ENCODE peak calls at places on chromosomes 3 and 15, in six cellular contexts. One of them, this sample, is unnamed.

GRCh38 chr3:128665362-128666021 is 14.9 kb upstream of the RPN1 start:
- DNase-seq in uterus: no peak
- DNase-seq in NCI-H510A treated with DMSO at 0.1 percent for 48 hours: peak
- DNase-seq in T-helper 2 cell treated with Interferon-gamma antibody and Interleukin-4, amounts not matched to agents 5 μg/mL and 100 μg/mL, for 36 hours: no peak
- DNase-seq in K562: no peak
- DNase-seq in stimulated activated CD4-positive, alpha-beta T cell treated with anti-CD3 and anti-CD28 coated beads, TNF-alpha, amount 100 ng/mL, for 48 hours: no peak
- DNase-seq in this sample: no peak

GRCh38 chr3:164024786-164025185 is 1053.5 kb downstream of the SI start:
- DNase-seq in uterus: no peak
- DNase-seq in NCI-H510A treated with DMSO at 0.1 percent for 48 hours: no peak
- DNase-seq in T-helper 2 cell treated with Interferon-gamma antibody and Interleukin-4, amounts not matched to agents 5 μg/mL and 100 μg/mL, for 36 hours: no peak
- DNase-seq in K562: no peak
- DNase-seq in stimulated activated CD4-positive, alpha-beta T cell treated with anti-CD3 and anti-CD28 coated beads, TNF-alpha, amount 100 ng/mL, for 48 hours: no peak
- DNase-seq in this sample: no peak

GRCh38 chr15:62026707-62027565 is 33.3 kb downstream of the VPS13C start:
- DNase-seq in uterus: no peak
- DNase-seq in NCI-H510A treated with DMSO at 0.1 percent for 48 hours: no peak
- DNase-seq in T-helper 2 cell treated with Interferon-gamma antibody and Interleukin-4, amounts not matched to agents 5 μg/mL and 100 μg/mL, for 36 hours: no peak
- DNase-seq in K562: no peak
- DNase-seq in stimulated activated CD4-positive, alpha-beta T cell treated with anti-CD3 and anti-CD28 coated beads, TNF-alpha, amount 100 ng/mL, for 48 hours: no peak
- DNase-seq in this sample: no peak

GRCh38 chr15:55194246-55194645 is 2.5 kb downstream of the RSL24D1 start:
- DNase-seq in uterus: no peak
- DNase-seq in NCI-H510A treated with DMSO at 0.1 percent for 48 hours: no peak
- DNase-seq in T-helper 2 cell treated with Interferon-gamma antibody and Interleukin-4, amounts not matched to agents 5 μg/mL and 100 μg/mL, for 36 hours: no peak
- DNase-seq in K562: no peak
- DNase-seq in stimulated activated CD4-positive, alpha-beta T cell treated with anti-CD3 and anti-CD28 coated beads, TNF-alpha, amount 100 ng/mL, for 48 hours: no peak
- DNase-seq in this sample: no peak

GRCh38 chr3:66385066-66385465 is 115.8 kb downstream of the LRIG1 start:
- DNase-seq in uterus: no peak
- DNase-seq in NCI-H510A treated with DMSO at 0.1 percent for 48 hours: no peak
- DNase-seq in T-helper 2 cell treated with Interferon-gamma antibody and Interleukin-4, amounts not matched to agents 5 μg/mL and 100 μg/mL, for 36 hours: no peak
- DNase-seq in K562: no peak
- DNase-seq in stimulated activated CD4-positive, alpha-beta T cell treated with anti-CD3 and anti-CD28 coated beads, TNF-alpha, amount 100 ng/mL, for 48 hours: no peak
- DNase-seq in this sample: no peak

GRCh38 chr15:52191207-52191606 is at the start of gene GNB5:
- DNase-seq in uterus: no peak
- DNase-seq in NCI-H510A treated with DMSO at 0.1 percent for 48 hours: no peak
- DNase-seq in T-helper 2 cell treated with Interferon-gamma antibody and Interleukin-4, amounts not matched to agents 5 μg/mL and 100 μg/mL, for 36 hours: no peak
- DNase-seq in K562: no peak
- DNase-seq in stimulated activated CD4-positive, alpha-beta T cell treated with anti-CD3 and anti-CD28 coated beads, TNF-alpha, amount 100 ng/mL, for 48 hours: no peak
- DNase-seq in this sample: no peak

GRCh38 chr15:69802432-69802831 is 295.3 kb downstream of the TLE3 start:
- DNase-seq in uterus: no peak
- DNase-seq in NCI-H510A treated with DMSO at 0.1 percent for 48 hours: no peak
- DNase-seq in T-helper 2 cell treated with Interferon-gamma antibody and Interleukin-4, amounts not matched to agents 5 μg/mL and 100 μg/mL, for 36 hours: no peak
- DNase-seq in K562: no peak
- DNase-seq in stimulated activated CD4-positive, alpha-beta T cell treated with anti-CD3 and anti-CD28 coated beads, TNF-alpha, amount 100 ng/mL, for 48 hours: no peak
- DNase-seq in this sample: no peak

GRCh38 chr3:49199244-49199899 is 28.0 kb downstream of the KLHDC8B start:
- DNase-seq in uterus: peak
- DNase-seq in NCI-H510A treated with DMSO at 0.1 percent for 48 hours: no peak
- DNase-seq in T-helper 2 cell treated with Interferon-gamma antibody and Interleukin-4, amounts not matched to agents 5 μg/mL and 100 μg/mL, for 36 hours: no peak
- DNase-seq in K562: no peak
- DNase-seq in stimulated activated CD4-positive, alpha-beta T cell treated with anti-CD3 and anti-CD28 coated beads, TNF-alpha, amount 100 ng/mL, for 48 hours: no peak
- DNase-seq in this sample: no peak

GRCh38 chr3:54213910-54214309 is 91.6 kb downstream of the CACNA2D3 start:
- DNase-seq in uterus: no peak
- DNase-seq in NCI-H510A treated with DMSO at 0.1 percent for 48 hours: no peak
- DNase-seq in T-helper 2 cell treated with Interferon-gamma antibody and Interleukin-4, amounts not matched to agents 5 μg/mL and 100 μg/mL, for 36 hours: no peak
- DNase-seq in K562: no peak
- DNase-seq in stimulated activated CD4-positive, alpha-beta T cell treated with anti-CD3 and anti-CD28 coated beads, TNF-alpha, amount 100 ng/mL, for 48 hours: no peak
- DNase-seq in this sample: no peak

GRCh38 chr3:119120480-119120879 is 25.5 kb upstream of the TEX55 start:
- DNase-seq in uterus: no peak
- DNase-seq in NCI-H510A treated with DMSO at 0.1 percent for 48 hours: no peak
- DNase-seq in T-helper 2 cell treated with Interferon-gamma antibody and Interleukin-4, amounts not matched to agents 5 μg/mL and 100 μg/mL, for 36 hours: no peak
- DNase-seq in K562: no peak
- DNase-seq in stimulated activated CD4-positive, alpha-beta T cell treated with anti-CD3 and anti-CD28 coated beads, TNF-alpha, amount 100 ng/mL, for 48 hours: no peak
- DNase-seq in this sample: no peak

GRCh38 chr3:32384938-32385337 is 6.7 kb upstream of the CMTM7 start:
- DNase-seq in uterus: no peak
- DNase-seq in NCI-H510A treated with DMSO at 0.1 percent for 48 hours: no peak
- DNase-seq in T-helper 2 cell treated with Interferon-gamma antibody and Interleukin-4, amounts not matched to agents 5 μg/mL and 100 μg/mL, for 36 hours: no peak
- DNase-seq in K562: no peak
- DNase-seq in stimulated activated CD4-positive, alpha-beta T cell treated with anti-CD3 and anti-CD28 coated beads, TNF-alpha, amount 100 ng/mL, for 48 hours: no peak
- DNase-seq in this sample: no peak

GRCh38 chr3:64022451-64023186 is 675 bp downstream of the PSMD6 start:
- DNase-seq in uterus: no peak
- DNase-seq in NCI-H510A treated with DMSO at 0.1 percent for 48 hours: no peak
- DNase-seq in T-helper 2 cell treated with Interferon-gamma antibody and Interleukin-4, amounts not matched to agents 5 μg/mL and 100 μg/mL, for 36 hours: peak
- DNase-seq in K562: no peak
- DNase-seq in stimulated activated CD4-positive, alpha-beta T cell treated with anti-CD3 and anti-CD28 coated beads, TNF-alpha, amount 100 ng/mL, for 48 hours: no peak
- DNase-seq in this sample: peak

GRCh38 chr15:61764981-61765380 is 295.3 kb downstream of the VPS13C start:
- DNase-seq in uterus: no peak
- DNase-seq in NCI-H510A treated with DMSO at 0.1 percent for 48 hours: no peak
- DNase-seq in T-helper 2 cell treated with Interferon-gamma antibody and Interleukin-4, amounts not matched to agents 5 μg/mL and 100 μg/mL, for 36 hours: no peak
- DNase-seq in K562: no peak
- DNase-seq in stimulated activated CD4-positive, alpha-beta T cell treated with anti-CD3 and anti-CD28 coated beads, TNF-alpha, amount 100 ng/mL, for 48 hours: no peak
- DNase-seq in this sample: no peak

GRCh38 chr3:129795596-129795995 is 97.9 kb downstream of the TMCC1 start:
- DNase-seq in uterus: no peak
- DNase-seq in NCI-H510A treated with DMSO at 0.1 percent for 48 hours: no peak
- DNase-seq in T-helper 2 cell treated with Interferon-gamma antibody and Interleukin-4, amounts not matched to agents 5 μg/mL and 100 μg/mL, for 36 hours: no peak
- DNase-seq in K562: no peak
- DNase-seq in stimulated activated CD4-positive, alpha-beta T cell treated with anti-CD3 and anti-CD28 coated beads, TNF-alpha, amount 100 ng/mL, for 48 hours: no peak
- DNase-seq in this sample: no peak

GRCh38 chr15:39641187-39641889 is 60.5 kb downstream of the THBS1 start:
- DNase-seq in uterus: no peak
- DNase-seq in NCI-H510A treated with DMSO at 0.1 percent for 48 hours: no peak
- DNase-seq in T-helper 2 cell treated with Interferon-gamma antibody and Interleukin-4, amounts not matched to agents 5 μg/mL and 100 μg/mL, for 36 hours: no peak
- DNase-seq in K562: no peak
- DNase-seq in stimulated activated CD4-positive, alpha-beta T cell treated with anti-CD3 and anti-CD28 coated beads, TNF-alpha, amount 100 ng/mL, for 48 hours: no peak
- DNase-seq in this sample: no peak

GRCh38 chr15:99132122-99132521 is 27.2 kb downstream of the SYNM start:
- DNase-seq in uterus: no peak
- DNase-seq in NCI-H510A treated with DMSO at 0.1 percent for 48 hours: no peak
- DNase-seq in T-helper 2 cell treated with Interferon-gamma antibody and Interleukin-4, amounts not matched to agents 5 μg/mL and 100 μg/mL, for 36 hours: no peak
- DNase-seq in K562: no peak
- DNase-seq in stimulated activated CD4-positive, alpha-beta T cell treated with anti-CD3 and anti-CD28 coated beads, TNF-alpha, amount 100 ng/mL, for 48 hours: no peak
- DNase-seq in this sample: no peak

GRCh38 chr3:179526989-179527391 is 35.7 kb upstream of the ACTL6A start:
- DNase-seq in uterus: peak
- DNase-seq in NCI-H510A treated with DMSO at 0.1 percent for 48 hours: peak
- DNase-seq in T-helper 2 cell treated with Interferon-gamma antibody and Interleukin-4, amounts not matched to agents 5 μg/mL and 100 μg/mL, for 36 hours: no peak
- DNase-seq in K562: no peak
- DNase-seq in stimulated activated CD4-positive, alpha-beta T cell treated with anti-CD3 and anti-CD28 coated beads, TNF-alpha, amount 100 ng/mL, for 48 hours: no peak
- DNase-seq in this sample: no peak

GRCh38 chr15:74958320-74958907 is 1.8 kb upstream of the RPP25 start:
- DNase-seq in uterus: no peak
- DNase-seq in NCI-H510A treated with DMSO at 0.1 percent for 48 hours: no peak
- DNase-seq in T-helper 2 cell treated with Interferon-gamma antibody and Interleukin-4, amounts not matched to agents 5 μg/mL and 100 μg/mL, for 36 hours: no peak
- DNase-seq in K562: no peak
- DNase-seq in stimulated activated CD4-positive, alpha-beta T cell treated with anti-CD3 and anti-CD28 coated beads, TNF-alpha, amount 100 ng/mL, for 48 hours: no peak
- DNase-seq in this sample: no peak

GRCh38 chr15:41578736-41579383 is 19.8 kb downstream of the TYRO3 start:
- DNase-seq in uterus: no peak
- DNase-seq in NCI-H510A treated with DMSO at 0.1 percent for 48 hours: no peak
- DNase-seq in T-helper 2 cell treated with Interferon-gamma antibody and Interleukin-4, amounts not matched to agents 5 μg/mL and 100 μg/mL, for 36 hours: no peak
- DNase-seq in K562: no peak
- DNase-seq in stimulated activated CD4-positive, alpha-beta T cell treated with anti-CD3 and anti-CD28 coated beads, TNF-alpha, amount 100 ng/mL, for 48 hours: no peak
- DNase-seq in this sample: no peak

GRCh38 chr3:150384517-150385212 is 23.4 kb upstream of the TSC22D2 start:
- DNase-seq in uterus: no peak
- DNase-seq in NCI-H510A treated with DMSO at 0.1 percent for 48 hours: peak
- DNase-seq in T-helper 2 cell treated with Interferon-gamma antibody and Interleukin-4, amounts not matched to agents 5 μg/mL and 100 μg/mL, for 36 hours: peak
- DNase-seq in K562: peak
- DNase-seq in stimulated activated CD4-positive, alpha-beta T cell treated with anti-CD3 and anti-CD28 coated beads, TNF-alpha, amount 100 ng/mL, for 48 hours: no peak
- DNase-seq in this sample: peak

GRCh38 chr3:77186728-77187127 is 146.8 kb downstream of the ROBO2 start:
- DNase-seq in uterus: no peak
- DNase-seq in NCI-H510A treated with DMSO at 0.1 percent for 48 hours: peak
- DNase-seq in T-helper 2 cell treated with Interferon-gamma antibody and Interleukin-4, amounts not matched to agents 5 μg/mL and 100 μg/mL, for 36 hours: no peak
- DNase-seq in K562: no peak
- DNase-seq in stimulated activated CD4-positive, alpha-beta T cell treated with anti-CD3 and anti-CD28 coated beads, TNF-alpha, amount 100 ng/mL, for 48 hours: no peak
- DNase-seq in this sample: no peak

GRCh38 chr3:14534379-14535191 is 5.6 kb downstream of the GRIP2 start:
- DNase-seq in uterus: no peak
- DNase-seq in NCI-H510A treated with DMSO at 0.1 percent for 48 hours: no peak
- DNase-seq in T-helper 2 cell treated with Interferon-gamma antibody and Interleukin-4, amounts not matched to agents 5 μg/mL and 100 μg/mL, for 36 hours: no peak
- DNase-seq in K562: no peak
- DNase-seq in stimulated activated CD4-positive, alpha-beta T cell treated with anti-CD3 and anti-CD28 coated beads, TNF-alpha, amount 100 ng/mL, for 48 hours: no peak
- DNase-seq in this sample: no peak

GRCh38 chr3:183274609-183275008 is 21.6 kb downstream of the B3GNT5 start:
- DNase-seq in uterus: no peak
- DNase-seq in NCI-H510A treated with DMSO at 0.1 percent for 48 hours: no peak
- DNase-seq in T-helper 2 cell treated with Interferon-gamma antibody and Interleukin-4, amounts not matched to agents 5 μg/mL and 100 μg/mL, for 36 hours: no peak
- DNase-seq in K562: no peak
- DNase-seq in stimulated activated CD4-positive, alpha-beta T cell treated with anti-CD3 and anti-CD28 coated beads, TNF-alpha, amount 100 ng/mL, for 48 hours: no peak
- DNase-seq in this sample: no peak

GRCh38 chr3:151879684-151880282 is 6.3 kb downstream of the SUCNR1 start:
- DNase-seq in uterus: no peak
- DNase-seq in NCI-H510A treated with DMSO at 0.1 percent for 48 hours: no peak
- DNase-seq in T-helper 2 cell treated with Interferon-gamma antibody and Interleukin-4, amounts not matched to agents 5 μg/mL and 100 μg/mL, for 36 hours: no peak
- DNase-seq in K562: no peak
- DNase-seq in stimulated activated CD4-positive, alpha-beta T cell treated with anti-CD3 and anti-CD28 coated beads, TNF-alpha, amount 100 ng/mL, for 48 hours: no peak
- DNase-seq in this sample: no peak

GRCh38 chr3:22938739-22939138 is 264.4 kb upstream of the UBE2E2 start:
- DNase-seq in uterus: no peak
- DNase-seq in NCI-H510A treated with DMSO at 0.1 percent for 48 hours: no peak
- DNase-seq in T-helper 2 cell treated with Interferon-gamma antibody and Interleukin-4, amounts not matched to agents 5 μg/mL and 100 μg/mL, for 36 hours: no peak
- DNase-seq in K562: no peak
- DNase-seq in stimulated activated CD4-positive, alpha-beta T cell treated with anti-CD3 and anti-CD28 coated beads, TNF-alpha, amount 100 ng/mL, for 48 hours: no peak
- DNase-seq in this sample: no peak

GRCh38 chr3:32004111-32004790 is 22.7 kb downstream of the ZNF860 start:
- DNase-seq in uterus: no peak
- DNase-seq in NCI-H510A treated with DMSO at 0.1 percent for 48 hours: no peak
- DNase-seq in T-helper 2 cell treated with Interferon-gamma antibody and Interleukin-4, amounts not matched to agents 5 μg/mL and 100 μg/mL, for 36 hours: no peak
- DNase-seq in K562: no peak
- DNase-seq in stimulated activated CD4-positive, alpha-beta T cell treated with anti-CD3 and anti-CD28 coated beads, TNF-alpha, amount 100 ng/mL, for 48 hours: no peak
- DNase-seq in this sample: no peak

GRCh38 chr15:71237456-71238188 is 122.4 kb downstream of the THSD4 start:
- DNase-seq in uterus: peak
- DNase-seq in NCI-H510A treated with DMSO at 0.1 percent for 48 hours: no peak
- DNase-seq in T-helper 2 cell treated with Interferon-gamma antibody and Interleukin-4, amounts not matched to agents 5 μg/mL and 100 μg/mL, for 36 hours: no peak
- DNase-seq in K562: no peak
- DNase-seq in stimulated activated CD4-positive, alpha-beta T cell treated with anti-CD3 and anti-CD28 coated beads, TNF-alpha, amount 100 ng/mL, for 48 hours: no peak
- DNase-seq in this sample: no peak

GRCh38 chr3:45781841-45782240 is 14.5 kb downstream of the SLC6A20 start:
- DNase-seq in uterus: no peak
- DNase-seq in NCI-H510A treated with DMSO at 0.1 percent for 48 hours: no peak
- DNase-seq in T-helper 2 cell treated with Interferon-gamma antibody and Interleukin-4, amounts not matched to agents 5 μg/mL and 100 μg/mL, for 36 hours: no peak
- DNase-seq in K562: no peak
- DNase-seq in stimulated activated CD4-positive, alpha-beta T cell treated with anti-CD3 and anti-CD28 coated beads, TNF-alpha, amount 100 ng/mL, for 48 hours: no peak
- DNase-seq in this sample: no peak

GRCh38 chr3:54188176-54188791 is 65.9 kb downstream of the CACNA2D3 start:
- DNase-seq in uterus: no peak
- DNase-seq in NCI-H510A treated with DMSO at 0.1 percent for 48 hours: no peak
- DNase-seq in T-helper 2 cell treated with Interferon-gamma antibody and Interleukin-4, amounts not matched to agents 5 μg/mL and 100 μg/mL, for 36 hours: peak
- DNase-seq in K562: peak
- DNase-seq in stimulated activated CD4-positive, alpha-beta T cell treated with anti-CD3 and anti-CD28 coated beads, TNF-alpha, amount 100 ng/mL, for 48 hours: peak
- DNase-seq in this sample: no peak

This sample was measured in activated T-cell treated with anti-CD3 and anti-CD28 coated beads for 24 hours.